ENCODE peak calls at places on chromosome 4, in nine cellular contexts. One of them, this sample, is unnamed.
A peak's percentile ranks its signal among the peaks of the same experiment; 100 is the strongest.

GRCh38 chr4:15106417-15106816 is 104.1 kb downstream of the CPEB2 start:
- DNase-seq in left lung: no peak
- DNase-seq in ascending aorta: no peak
- DNase-seq in K562: no peak
- DNase-seq in tibial nerve: no peak
- DNase-seq in dorsolateral prefrontal cortex: no peak
- DNase-seq in suprapubic skin: no peak
- DNase-seq in bronchial epithelial cell: no peak
- DNase-seq in uterus: no peak
- DNase-seq in this sample: no peak

GRCh38 chr4:147799986-147800555 is 68.2 kb downstream of the ARHGAP10 start:
- DNase-seq in K562: no peak
- DNase-seq in bronchial epithelial cell: no peak
- DNase-seq in uterus: no peak
- DNase-seq in dorsolateral prefrontal cortex: no peak
- DNase-seq in suprapubic skin: no peak
- DNase-seq in left lung: no peak
- DNase-seq in tibial nerve: no peak
- DNase-seq in ascending aorta: no peak
- DNase-seq in this sample: no peak

GRCh38 chr4:185183622-185184281 is 20.0 kb downstream of the CFAP97 start:
- DNase-seq in uterus: peak; percentile 66
- DNase-seq in suprapubic skin: peak; percentile 91
- DNase-seq in left lung: no peak
- DNase-seq in tibial nerve: peak; percentile 74
- DNase-seq in ascending aorta: no peak
- DNase-seq in K562: peak; percentile 70
- DNase-seq in dorsolateral prefrontal cortex: peak; percentile 71
- DNase-seq in bronchial epithelial cell: peak; percentile 82
- DNase-seq in this sample: no peak

GRCh38 chr4:114225462-114225861 is 246.0 kb upstream of the ARSJ start:
- DNase-seq in left lung: no peak
- DNase-seq in suprapubic skin: no peak
- DNase-seq in uterus: no peak
- DNase-seq in dorsolateral prefrontal cortex: no peak
- DNase-seq in bronchial epithelial cell: no peak
- DNase-seq in ascending aorta: no peak
- DNase-seq in tibial nerve: no peak
- DNase-seq in K562: no peak
- DNase-seq in this sample: no peak

GRCh38 chr4:121139533-121140222 is 24.4 kb downstream of the TNIP3 start:
- DNase-seq in left lung: peak; percentile 5
- DNase-seq in dorsolateral prefrontal cortex: no peak
- DNase-seq in bronchial epithelial cell: peak; percentile 86
- DNase-seq in K562: no peak
- DNase-seq in suprapubic skin: no peak
- DNase-seq in uterus: no peak
- DNase-seq in ascending aorta: no peak
- DNase-seq in tibial nerve: no peak
- DNase-seq in this sample: no peak

GRCh38 chr4:158778065-158778711 is 9.4 kb downstream of the FNIP2 start:
- DNase-seq in suprapubic skin: no peak
- DNase-seq in left lung: no peak
- DNase-seq in uterus: no peak
- DNase-seq in bronchial epithelial cell: no peak
- DNase-seq in dorsolateral prefrontal cortex: no peak
- DNase-seq in ascending aorta: no peak
- DNase-seq in tibial nerve: no peak
- DNase-seq in K562: no peak
- DNase-seq in this sample: no peak

GRCh38 chr4:602559-602942 is 22.8 kb upstream of the PDE6B start:
- DNase-seq in K562: peak; percentile 66
- DNase-seq in left lung: no peak
- DNase-seq in tibial nerve: no peak
- DNase-seq in bronchial epithelial cell: peak; percentile 29
- DNase-seq in uterus: no peak
- DNase-seq in dorsolateral prefrontal cortex: peak; percentile 65
- DNase-seq in ascending aorta: no peak
- DNase-seq in suprapubic skin: no peak
- DNase-seq in this sample: peak; percentile 64

GRCh38 chr4:71559957-71560541 is 221.2 kb downstream of the SLC4A4 start:
- DNase-seq in uterus: no peak
- DNase-seq in suprapubic skin: no peak
- DNase-seq in K562: no peak
- DNase-seq in left lung: no peak
- DNase-seq in bronchial epithelial cell: peak; percentile 69
- DNase-seq in ascending aorta: no peak
- DNase-seq in dorsolateral prefrontal cortex: no peak
- DNase-seq in tibial nerve: no peak
- DNase-seq in this sample: no peak

GRCh38 chr4:7666744-7667143 is 232.0 kb upstream of the PSAPL1 start:
- DNase-seq in bronchial epithelial cell: no peak
- DNase-seq in uterus: no peak
- DNase-seq in K562: no peak
- DNase-seq in tibial nerve: no peak
- DNase-seq in suprapubic skin: no peak
- DNase-seq in left lung: no peak
- DNase-seq in ascending aorta: no peak
- DNase-seq in dorsolateral prefrontal cortex: no peak
- DNase-seq in this sample: no peak

GRCh38 chr4:142336251-142336934 is 509.7 kb downstream of the INPP4B start:
- DNase-seq in left lung: peak; percentile 43
- DNase-seq in K562: no peak
- DNase-seq in dorsolateral prefrontal cortex: no peak
- DNase-seq in tibial nerve: no peak
- DNase-seq in bronchial epithelial cell: no peak
- DNase-seq in ascending aorta: no peak
- DNase-seq in uterus: no peak
- DNase-seq in suprapubic skin: no peak
- DNase-seq in this sample: no peak

GRCh38 chr4:165810726-165811125 is 62.3 kb upstream of the TLL1 start:
- DNase-seq in suprapubic skin: no peak
- DNase-seq in K562: no peak
- DNase-seq in ascending aorta: no peak
- DNase-seq in left lung: no peak
- DNase-seq in uterus: no peak
- DNase-seq in tibial nerve: no peak
- DNase-seq in dorsolateral prefrontal cortex: no peak
- DNase-seq in bronchial epithelial cell: peak; percentile 37
- DNase-seq in this sample: no peak

GRCh38 chr4:107094332-107094731 is 58.2 kb upstream of the DKK2 start:
- DNase-seq in tibial nerve: no peak
- DNase-seq in left lung: no peak
- DNase-seq in dorsolateral prefrontal cortex: no peak
- DNase-seq in uterus: no peak
- DNase-seq in ascending aorta: no peak
- DNase-seq in K562: no peak
- DNase-seq in bronchial epithelial cell: peak; percentile 57
- DNase-seq in suprapubic skin: no peak
- DNase-seq in this sample: no peak

GRCh38 chr4:71187399-71188196 is 151.2 kb upstream of the SLC4A4 start:
- DNase-seq in bronchial epithelial cell: peak; percentile 33
- DNase-seq in dorsolateral prefrontal cortex: peak; percentile 51
- DNase-seq in left lung: peak; percentile 80
- DNase-seq in ascending aorta: no peak
- DNase-seq in suprapubic skin: no peak
- DNase-seq in tibial nerve: no peak
- DNase-seq in K562: no peak
- DNase-seq in uterus: no peak
- DNase-seq in this sample: no peak

GRCh38 chr4:121155893-121156292 is 8.2 kb downstream of the TNIP3 start:
- DNase-seq in bronchial epithelial cell: peak; percentile 92
- DNase-seq in ascending aorta: no peak
- DNase-seq in dorsolateral prefrontal cortex: no peak
- DNase-seq in left lung: no peak
- DNase-seq in tibial nerve: no peak
- DNase-seq in uterus: no peak
- DNase-seq in K562: no peak
- DNase-seq in suprapubic skin: no peak
- DNase-seq in this sample: no peak

GRCh38 chr4:22488136-22488535 is 27.7 kb downstream of the ADGRA3 start:
- DNase-seq in K562: no peak
- DNase-seq in uterus: no peak
- DNase-seq in tibial nerve: no peak
- DNase-seq in left lung: no peak
- DNase-seq in dorsolateral prefrontal cortex: no peak
- DNase-seq in ascending aorta: no peak
- DNase-seq in suprapubic skin: no peak
- DNase-seq in bronchial epithelial cell: no peak
- DNase-seq in this sample: no peak

GRCh38 chr4:55635282-55635681 is 816 bp downstream of the NMU start:
- DNase-seq in tibial nerve: no peak
- DNase-seq in K562: peak; percentile 23
- DNase-seq in uterus: no peak
- DNase-seq in dorsolateral prefrontal cortex: no peak
- DNase-seq in bronchial epithelial cell: peak; percentile 4
- DNase-seq in suprapubic skin: no peak
- DNase-seq in ascending aorta: no peak
- DNase-seq in left lung: no peak
- DNase-seq in this sample: no peak

DNA sequence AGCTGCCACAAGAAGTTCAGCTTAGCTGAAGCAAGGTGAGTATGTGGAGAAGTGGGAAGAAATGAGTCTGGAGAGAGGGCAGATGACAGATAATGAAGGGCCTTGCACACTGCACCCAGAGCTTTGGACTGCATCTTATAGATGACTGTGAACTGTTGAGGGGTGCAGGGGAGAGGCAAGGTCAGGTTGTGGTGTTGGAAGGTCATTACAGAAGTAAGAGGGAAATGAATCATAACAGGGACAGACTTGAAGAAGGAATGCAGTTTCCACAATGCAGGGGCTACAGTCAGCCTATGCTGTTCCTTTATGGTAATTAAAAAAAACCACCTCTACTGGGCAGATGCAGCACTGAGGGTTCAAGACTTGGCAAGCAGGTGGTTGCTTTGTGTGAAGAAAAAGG is 4.8 kb upstream of the IGFBP7 start:
- DNase-seq in left lung: no peak
- DNase-seq in bronchial epithelial cell: no peak
- DNase-seq in K562: no peak
- DNase-seq in suprapubic skin: no peak
- DNase-seq in dorsolateral prefrontal cortex: no peak
- DNase-seq in tibial nerve: no peak
- DNase-seq in ascending aorta: no peak
- DNase-seq in uterus: no peak
- DNase-seq in this sample: no peak
- H3K4me3 ChIP-seq in left lung: no peak overlapping the region
- H3K4me3 ChIP-seq in bronchial epithelial cell: no peak overlapping the region
- H3K4me3 ChIP-seq in K562: no peak overlapping the region
- H3K4me3 ChIP-seq in suprapubic skin: no peak overlapping the region
- H3K4me3 ChIP-seq in dorsolateral prefrontal cortex: no peak overlapping the region
- H3K4me3 ChIP-seq in tibial nerve: no peak overlapping the region
- H3K4me3 ChIP-seq in ascending aorta: no peak overlapping the region
- H3K4me3 ChIP-seq in uterus: no peak overlapping the region
- H3K4me3 ChIP-seq in this sample: no peak overlapping the region

DNA sequence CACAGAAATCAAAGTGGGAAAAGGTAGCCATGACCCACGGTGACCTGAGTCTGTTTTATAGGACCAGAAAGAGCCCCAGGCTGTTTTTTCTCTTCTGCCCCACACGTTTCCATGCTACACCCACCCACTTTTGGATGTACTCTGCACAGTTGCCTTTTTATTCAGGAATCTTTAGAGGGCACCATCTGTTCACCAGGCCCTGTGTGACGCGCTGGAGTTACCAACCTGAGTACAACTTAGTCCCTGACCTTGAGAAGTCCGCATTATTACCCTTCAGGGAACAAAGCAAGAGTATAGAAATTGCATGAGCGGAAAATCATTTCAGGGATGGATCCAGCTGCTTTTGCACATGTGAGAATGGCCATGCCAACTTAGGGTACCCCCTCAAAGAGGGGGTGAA is 207.8 kb upstream of the GATB start:
- DNase-seq in bronchial epithelial cell: no peak
- DNase-seq in suprapubic skin: no peak
- DNase-seq in dorsolateral prefrontal cortex: no peak
- DNase-seq in tibial nerve: no peak
- DNase-seq in K562: no peak
- DNase-seq in ascending aorta: no peak
- DNase-seq in uterus: no peak
- DNase-seq in left lung: no peak
- DNase-seq in this sample: no peak
- TF ChIP-seq CTCF in bronchial epithelial cell: no peak
- TF ChIP-seq CTCF in suprapubic skin: no peak
- TF ChIP-seq CTCF in dorsolateral prefrontal cortex: no peak
- TF ChIP-seq CTCF in tibial nerve: no peak
- TF ChIP-seq CTCF in K562: no peak
- TF ChIP-seq CTCF in ascending aorta: no peak
- TF ChIP-seq CTCF in uterus: no peak
- TF ChIP-seq CTCF in left lung: no peak
- TF ChIP-seq CTCF in this sample: no peak

GRCh38 chr4:94759767-94760211 is 2.0 kb downstream of the BMPR1B start:
- DNase-seq in left lung: no peak
- DNase-seq in ascending aorta: no peak
- DNase-seq in K562: no peak
- DNase-seq in bronchial epithelial cell: peak; percentile 46
- DNase-seq in dorsolateral prefrontal cortex: no peak
- DNase-seq in uterus: no peak
- DNase-seq in tibial nerve: no peak
- DNase-seq in suprapubic skin: no peak
- DNase-seq in this sample: no peak
- H3K27me3 ChIP-seq in left lung: peaks cover 48% of the 10 kb centered on the region
- H3K27me3 ChIP-seq in ascending aorta: no peaks in the 10 kb centered on the region
- H3K27me3 ChIP-seq in K562: peaks cover 12% of the 10 kb centered on the region
- H3K27me3 ChIP-seq in bronchial epithelial cell: no peaks in the 10 kb centered on the region
- H3K27me3 ChIP-seq in dorsolateral prefrontal cortex: peaks cover 5% of the 10 kb centered on the region
- H3K27me3 ChIP-seq in uterus: no peaks in the 10 kb centered on the region
- H3K27me3 ChIP-seq in tibial nerve: no peaks in the 10 kb centered on the region
- H3K27me3 ChIP-seq in suprapubic skin: peaks cover 25% of the 10 kb centered on the region
- H3K27me3 ChIP-seq in this sample: peaks cover 26% of the 10 kb centered on the region

DNA sequence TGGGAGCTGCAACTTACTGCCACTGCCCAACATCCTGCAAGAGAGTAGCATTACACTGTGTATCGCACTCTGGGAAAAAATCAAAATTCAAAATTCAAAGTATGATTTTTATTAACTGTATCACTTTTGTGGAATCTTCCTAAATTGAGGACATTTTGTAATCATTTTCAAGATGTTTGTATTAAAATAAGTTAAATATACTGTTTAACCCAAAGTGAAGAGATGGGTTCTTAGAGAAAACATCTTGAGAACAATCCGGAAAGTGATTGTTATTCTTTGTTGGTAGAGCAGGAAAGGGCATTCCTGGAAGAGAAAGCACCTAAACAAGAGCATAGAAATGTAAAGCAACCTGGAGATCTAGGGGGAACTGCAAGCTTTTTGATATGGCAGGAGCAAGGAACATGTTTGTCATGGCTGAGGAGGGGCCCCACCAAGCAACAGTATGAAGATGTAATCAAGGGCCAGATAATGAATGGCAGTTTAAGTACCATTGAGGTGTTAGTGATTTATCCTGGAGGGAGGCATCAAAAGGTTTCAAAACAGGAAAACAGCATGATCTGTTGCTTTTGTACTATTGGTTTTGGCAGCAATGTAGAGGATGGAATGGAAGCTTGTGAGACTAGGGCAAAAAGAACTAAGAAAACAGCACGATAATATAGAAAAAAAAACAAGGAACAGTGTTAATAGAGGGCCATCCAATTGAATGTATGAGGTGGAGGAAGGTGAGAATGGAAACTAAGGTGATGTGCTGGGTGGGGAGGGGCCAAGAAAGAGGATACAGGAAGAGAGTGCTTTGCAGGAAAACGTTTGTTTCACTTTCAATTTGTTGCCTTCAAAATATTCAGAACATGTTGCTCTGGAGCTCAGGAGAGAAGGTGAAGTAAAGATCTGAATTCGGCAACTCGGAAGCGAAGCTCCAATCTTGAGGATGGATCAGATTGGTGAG is 14.2 kb upstream of the SEC24D start:
- DNase-seq in suprapubic skin: no peak
- DNase-seq in tibial nerve: no peak
- DNase-seq in K562: no peak
- DNase-seq in bronchial epithelial cell: peak; percentile 32
- DNase-seq in left lung: no peak
- DNase-seq in uterus: no peak
- DNase-seq in dorsolateral prefrontal cortex: no peak
- DNase-seq in ascending aorta: no peak
- DNase-seq in this sample: no peak
- H3K4me3 ChIP-seq in suprapubic skin: peak overlapping the region; percentile 27
- H3K4me3 ChIP-seq in tibial nerve: peak overlapping the region; percentile 21
- H3K4me3 ChIP-seq in K562: no peak overlapping the region
- H3K4me3 ChIP-seq in bronchial epithelial cell: peak overlapping the region; percentile 34
- H3K4me3 ChIP-seq in left lung: peak overlapping the region; percentile 32
- H3K4me3 ChIP-seq in uterus: peak overlapping the region; percentile 31
- H3K4me3 ChIP-seq in dorsolateral prefrontal cortex: peak overlapping the region; percentile 40
- H3K4me3 ChIP-seq in ascending aorta: peak overlapping the region; percentile 64
- H3K4me3 ChIP-seq in this sample: peak overlapping the region; percentile 25